ENCODE peak calls at places on chromosomes 11 and 22, in five cellular contexts. One of them, this sample, is unnamed.

GRCh38 chr11:110907629-110908028 is 195.4 kb upstream of the ARHGAP20 start:
- DNase-seq in cardiac fibroblast: peak
- DNase-seq in HFF-Myc: peak
- DNase-seq in kidney: no peak
- DNase-seq in AG09309: peak
- DNase-seq in this sample: peak

GRCh38 chr11:108685419-108686161 is 20.7 kb downstream of the DDX10 start:
- DNase-seq in kidney: no peak
- DNase-seq in HFF-Myc: no peak
- DNase-seq in cardiac fibroblast: peak
- DNase-seq in AG09309: no peak
- DNase-seq in this sample: no peak

GRCh38 chr22:29877620-29878019 is 5.4 kb upstream of the MTMR3 start:
- DNase-seq in cardiac fibroblast: peak
- DNase-seq in kidney: no peak
- DNase-seq in AG09309: peak
- DNase-seq in HFF-Myc: no peak
- DNase-seq in this sample: peak

GRCh38 chr11:76004400-76004799 is 189.4 kb downstream of the UVRAG start:
- DNase-seq in AG09309: no peak
- DNase-seq in cardiac fibroblast: no peak
- DNase-seq in HFF-Myc: no peak
- DNase-seq in kidney: no peak
- DNase-seq in this sample: no peak

GRCh38 chr22:24483966-24484545 is 11.1 kb upstream of the UPB1 start:
- DNase-seq in AG09309: no peak
- DNase-seq in cardiac fibroblast: no peak
- DNase-seq in kidney: no peak
- DNase-seq in HFF-Myc: no peak
- DNase-seq in this sample: no peak

GRCh38 chr22:45645526-45646414 is 25.9 kb upstream of the ATXN10 start:
- DNase-seq in kidney: peak
- DNase-seq in cardiac fibroblast: peak
- DNase-seq in AG09309: no peak
- DNase-seq in HFF-Myc: peak
- DNase-seq in this sample: peak

GRCh38 chr11:131748146-131749050 is 378.0 kb downstream of the NTM start:
- DNase-seq in AG09309: no peak
- DNase-seq in kidney: peak
- DNase-seq in HFF-Myc: peak
- DNase-seq in cardiac fibroblast: peak
- DNase-seq in this sample: peak

GRCh38 chr11:79062814-79063762 is 377.7 kb downstream of the TENM4 start:
- DNase-seq in kidney: no peak
- DNase-seq in cardiac fibroblast: peak
- DNase-seq in AG09309: no peak
- DNase-seq in HFF-Myc: no peak
- DNase-seq in this sample: peak

DNA sequence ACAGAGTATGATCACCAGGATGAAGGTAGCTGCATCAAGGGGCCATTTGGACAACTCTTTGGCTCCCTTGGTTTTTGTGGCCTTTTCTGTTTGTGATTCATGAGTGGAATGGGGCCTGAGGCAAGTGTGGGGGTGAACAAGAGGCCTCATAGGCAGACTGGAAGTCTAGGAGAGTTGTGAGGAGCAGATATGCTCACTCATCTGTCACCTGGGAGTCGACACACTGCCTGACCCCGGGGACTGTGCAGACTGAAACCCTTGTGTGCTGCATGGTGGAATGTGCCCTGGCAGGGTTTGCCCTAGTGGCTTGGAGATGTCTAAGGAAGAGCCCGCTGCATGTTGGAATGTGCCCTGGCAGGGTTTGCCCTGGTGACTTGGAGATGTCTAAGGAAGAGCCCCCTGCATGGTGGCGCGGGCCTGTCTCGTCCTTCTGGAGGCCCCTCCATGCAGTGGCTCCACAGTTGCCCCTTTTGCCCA is 60.0 kb downstream of the MED15 start:
- DNase-seq in cardiac fibroblast: peak
- DNase-seq in HFF-Myc: no peak
- DNase-seq in AG09309: no peak
- DNase-seq in kidney: no peak
- DNase-seq in this sample: peak
- TF ChIP-seq CTCF in cardiac fibroblast: no peak
- TF ChIP-seq CTCF in HFF-Myc: no peak
- TF ChIP-seq CTCF in AG09309: no peak
- TF ChIP-seq CTCF in kidney: no peak
- TF ChIP-seq CTCF in this sample: no peak

DNA sequence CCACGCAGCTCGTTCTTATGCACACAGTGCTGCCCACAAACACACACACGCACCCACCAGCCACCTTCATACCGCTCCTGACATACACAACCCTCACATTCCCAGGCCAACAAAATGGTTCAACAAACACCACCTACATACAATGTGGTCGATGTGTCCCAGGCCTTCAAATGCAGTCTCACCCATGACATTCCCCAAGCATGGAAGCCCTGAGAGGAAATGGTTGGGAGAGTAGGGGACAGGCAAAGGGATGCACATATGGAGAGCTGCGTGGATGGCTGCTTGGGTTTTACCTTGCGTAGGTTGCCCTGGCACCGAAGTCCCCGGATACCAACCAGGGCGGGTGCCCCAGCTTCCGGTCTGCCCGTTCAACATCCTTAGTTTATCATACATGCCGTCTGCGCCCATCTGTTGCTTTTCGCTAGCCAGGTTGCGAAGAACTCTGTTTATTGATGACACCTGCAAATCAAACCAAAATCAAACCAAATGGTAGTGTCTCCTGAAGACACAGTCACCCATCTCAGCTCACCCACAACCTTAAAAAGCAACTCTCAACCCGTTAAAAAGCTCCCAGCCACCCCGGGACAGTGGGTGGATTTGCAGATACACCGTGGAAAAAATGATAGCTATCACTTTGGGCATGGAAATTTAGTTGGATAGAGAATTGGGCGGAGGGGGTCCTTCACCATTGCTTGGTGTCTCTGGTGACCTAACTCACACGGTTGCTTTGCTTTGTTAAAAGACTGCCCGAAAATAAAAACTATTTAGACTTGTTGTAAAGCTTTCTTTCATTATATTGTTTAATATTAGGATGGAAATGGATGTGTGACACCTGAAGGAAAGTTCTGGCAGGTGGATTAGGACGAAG is 10.5 kb downstream of the PAX6 start:
- DNase-seq in AG09309: no peak
- DNase-seq in kidney: no peak
- DNase-seq in cardiac fibroblast: no peak
- DNase-seq in HFF-Myc: no peak
- DNase-seq in this sample: no peak
- H3K4me3 ChIP-seq in AG09309: no peak
- H3K4me3 ChIP-seq in kidney: no peak
- H3K4me3 ChIP-seq in cardiac fibroblast: no peak
- H3K4me3 ChIP-seq in HFF-Myc: no peak
- H3K4me3 ChIP-seq in this sample: no peak

DNA sequence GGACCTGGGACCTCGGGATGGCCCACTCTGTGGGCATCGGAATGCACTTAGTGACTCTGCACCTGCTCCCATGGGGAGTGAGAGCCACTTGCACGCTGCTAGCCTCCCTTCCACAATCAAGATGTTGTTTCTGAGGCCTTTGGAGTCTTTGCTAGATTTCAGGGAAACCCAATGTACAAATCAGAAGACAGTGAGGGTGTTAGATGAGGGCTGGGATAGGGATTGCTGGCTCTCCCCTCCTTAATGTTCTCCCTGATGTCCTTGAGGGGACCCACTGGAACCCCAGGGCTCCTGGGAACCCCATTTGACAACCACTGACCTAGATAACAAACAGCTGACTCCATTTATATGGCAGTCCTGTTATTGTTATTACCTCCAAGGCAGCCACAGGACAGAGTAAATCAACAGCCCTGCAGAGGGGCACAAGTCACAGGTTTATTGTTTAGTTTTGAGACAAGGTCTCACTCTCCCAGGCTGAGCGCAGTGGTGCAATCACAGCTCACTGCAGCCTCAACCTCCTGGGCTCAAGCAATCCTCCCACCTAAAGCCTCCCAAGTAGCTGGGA is 31.3 kb upstream of the COMT start:
- DNase-seq in cardiac fibroblast: no peak
- DNase-seq in HFF-Myc: no peak
- DNase-seq in AG09309: no peak
- DNase-seq in kidney: no peak
- DNase-seq in this sample: no peak
- TF ChIP-seq CTCF in cardiac fibroblast: no peak
- TF ChIP-seq CTCF in HFF-Myc: no peak
- TF ChIP-seq CTCF in AG09309: no peak
- TF ChIP-seq CTCF in kidney: no peak
- TF ChIP-seq CTCF in this sample: no peak

GRCh38 chr11:128905345-128906184 is 14.4 kb downstream of the KCNJ5 start:
- DNase-seq in AG09309: no peak
- DNase-seq in HFF-Myc: no peak
- DNase-seq in cardiac fibroblast: peak
- DNase-seq in kidney: peak
- DNase-seq in this sample: peak
- H3K4me3 ChIP-seq in AG09309: peak
- H3K4me3 ChIP-seq in HFF-Myc: peak
- H3K4me3 ChIP-seq in cardiac fibroblast: peak
- H3K4me3 ChIP-seq in kidney: peak
- H3K4me3 ChIP-seq in this sample: peak

GRCh38 chr11:61890536-61891330 is 612 bp downstream of the FADS3 start:
- DNase-seq in HFF-Myc: no peak
- DNase-seq in kidney: peak
- DNase-seq in cardiac fibroblast: peak
- DNase-seq in AG09309: no peak
- DNase-seq in this sample: peak
- TF ChIP-seq CTCF in HFF-Myc: no peak
- TF ChIP-seq CTCF in kidney: no peak
- TF ChIP-seq CTCF in cardiac fibroblast: no peak
- TF ChIP-seq CTCF in AG09309: peak
- TF ChIP-seq CTCF in this sample: no peak